ENCODE peak calls at places on chromosomes 16 and 17, in eight cellular contexts. One of them, this sample, is unnamed.

GRCh38 chr17:64306850-64307463 is 43.9 kb upstream of the TEX2 start:
- DNase-seq in activated T-cell treated with anti-CD3 and anti-CD28 coated beads for 1 hour: peak
- DNase-seq in HTR-8/SVneo: peak
- DNase-seq in colonic mucosa: peak
- DNase-seq in C1 segment of cervical spinal cord: no peak
- DNase-seq in ascending aorta: peak
- DNase-seq in thoracic aorta: no peak
- DNase-seq in mucosa of gallbladder: peak
- DNase-seq in this sample: peak

GRCh38 chr16:50323335-50324011 is 45.3 kb downstream of the BRD7 start:
- DNase-seq in thoracic aorta: no peak
- DNase-seq in ascending aorta: peak
- DNase-seq in C1 segment of cervical spinal cord: no peak
- DNase-seq in activated T-cell treated with anti-CD3 and anti-CD28 coated beads for 1 hour: no peak
- DNase-seq in colonic mucosa: no peak
- DNase-seq in HTR-8/SVneo: no peak
- DNase-seq in mucosa of gallbladder: no peak
- DNase-seq in this sample: no peak

GRCh38 chr16:56477096-56477878 is 25.9 kb downstream of the OGFOD1 start:
- DNase-seq in ascending aorta: no peak
- DNase-seq in C1 segment of cervical spinal cord: no peak
- DNase-seq in mucosa of gallbladder: no peak
- DNase-seq in activated T-cell treated with anti-CD3 and anti-CD28 coated beads for 1 hour: no peak
- DNase-seq in thoracic aorta: peak
- DNase-seq in HTR-8/SVneo: peak
- DNase-seq in colonic mucosa: no peak
- DNase-seq in this sample: no peak

GRCh38 chr16:86598607-86599318 is 20.4 kb downstream of the FOXL1 start:
- DNase-seq in C1 segment of cervical spinal cord: no peak
- DNase-seq in mucosa of gallbladder: no peak
- DNase-seq in colonic mucosa: no peak
- DNase-seq in activated T-cell treated with anti-CD3 and anti-CD28 coated beads for 1 hour: no peak
- DNase-seq in thoracic aorta: no peak
- DNase-seq in HTR-8/SVneo: no peak
- DNase-seq in ascending aorta: peak
- DNase-seq in this sample: no peak

GRCh38 chr16:17591655-17592405 is 121.1 kb upstream of the XYLT1 start:
- DNase-seq in mucosa of gallbladder: no peak
- DNase-seq in C1 segment of cervical spinal cord: no peak
- DNase-seq in activated T-cell treated with anti-CD3 and anti-CD28 coated beads for 1 hour: no peak
- DNase-seq in thoracic aorta: no peak
- DNase-seq in ascending aorta: no peak
- DNase-seq in HTR-8/SVneo: no peak
- DNase-seq in colonic mucosa: no peak
- DNase-seq in this sample: no peak

GRCh38 chr17:19706791-19707727 is 9.3 kb downstream of the SLC47A2 start:
- DNase-seq in thoracic aorta: no peak
- DNase-seq in mucosa of gallbladder: no peak
- DNase-seq in colonic mucosa: peak
- DNase-seq in C1 segment of cervical spinal cord: no peak
- DNase-seq in ascending aorta: no peak
- DNase-seq in activated T-cell treated with anti-CD3 and anti-CD28 coated beads for 1 hour: no peak
- DNase-seq in HTR-8/SVneo: no peak
- DNase-seq in this sample: no peak

GRCh38 chr17:73184133-73184993 is 8.5 kb upstream of the COG1 start:
- DNase-seq in thoracic aorta: no peak
- DNase-seq in activated T-cell treated with anti-CD3 and anti-CD28 coated beads for 1 hour: no peak
- DNase-seq in mucosa of gallbladder: no peak
- DNase-seq in ascending aorta: no peak
- DNase-seq in HTR-8/SVneo: no peak
- DNase-seq in colonic mucosa: no peak
- DNase-seq in C1 segment of cervical spinal cord: no peak
- DNase-seq in this sample: no peak

GRCh38 chr16:5506021-5506420 is 408.4 kb upstream of the EEF2KMT start:
- DNase-seq in ascending aorta: no peak
- DNase-seq in thoracic aorta: no peak
- DNase-seq in mucosa of gallbladder: no peak
- DNase-seq in activated T-cell treated with anti-CD3 and anti-CD28 coated beads for 1 hour: no peak
- DNase-seq in C1 segment of cervical spinal cord: no peak
- DNase-seq in HTR-8/SVneo: no peak
- DNase-seq in colonic mucosa: no peak
- DNase-seq in this sample: no peak

GRCh38 chr17:14813649-14814048 is 451.5 kb downstream of the PMP22 start:
- DNase-seq in mucosa of gallbladder: no peak
- DNase-seq in C1 segment of cervical spinal cord: no peak
- DNase-seq in HTR-8/SVneo: no peak
- DNase-seq in thoracic aorta: no peak
- DNase-seq in activated T-cell treated with anti-CD3 and anti-CD28 coated beads for 1 hour: no peak
- DNase-seq in ascending aorta: no peak
- DNase-seq in colonic mucosa: no peak
- DNase-seq in this sample: no peak

GRCh38 chr16:49504626-49505025 is 131.0 kb downstream of the C16orf78 start:
- DNase-seq in colonic mucosa: no peak
- DNase-seq in thoracic aorta: no peak
- DNase-seq in C1 segment of cervical spinal cord: no peak
- DNase-seq in mucosa of gallbladder: no peak
- DNase-seq in HTR-8/SVneo: no peak
- DNase-seq in ascending aorta: no peak
- DNase-seq in activated T-cell treated with anti-CD3 and anti-CD28 coated beads for 1 hour: no peak
- DNase-seq in this sample: peak

GRCh38 chr17:55308613-55309332 is 44.0 kb downstream of the HLF start:
- DNase-seq in colonic mucosa: no peak
- DNase-seq in C1 segment of cervical spinal cord: no peak
- DNase-seq in ascending aorta: no peak
- DNase-seq in activated T-cell treated with anti-CD3 and anti-CD28 coated beads for 1 hour: no peak
- DNase-seq in mucosa of gallbladder: no peak
- DNase-seq in thoracic aorta: no peak
- DNase-seq in HTR-8/SVneo: no peak
- DNase-seq in this sample: no peak

GRCh38 chr17:65530985-65531507 is 30.4 kb downstream of the AXIN2 start:
- DNase-seq in colonic mucosa: no peak
- DNase-seq in HTR-8/SVneo: no peak
- DNase-seq in ascending aorta: no peak
- DNase-seq in activated T-cell treated with anti-CD3 and anti-CD28 coated beads for 1 hour: no peak
- DNase-seq in thoracic aorta: no peak
- DNase-seq in mucosa of gallbladder: no peak
- DNase-seq in C1 segment of cervical spinal cord: no peak
- DNase-seq in this sample: no peak

GRCh38 chr17:42667088-42667951 is 8.2 kb downstream of the TUBG2 start:
- DNase-seq in HTR-8/SVneo: peak
- DNase-seq in activated T-cell treated with anti-CD3 and anti-CD28 coated beads for 1 hour: no peak
- DNase-seq in ascending aorta: peak
- DNase-seq in thoracic aorta: no peak
- DNase-seq in colonic mucosa: peak
- DNase-seq in C1 segment of cervical spinal cord: no peak
- DNase-seq in mucosa of gallbladder: peak
- DNase-seq in this sample: peak

GRCh38 chr17:4881761-4882555 is 17.4 kb upstream of the C17orf107 start:
- DNase-seq in C1 segment of cervical spinal cord: peak
- DNase-seq in HTR-8/SVneo: peak
- DNase-seq in colonic mucosa: peak
- DNase-seq in ascending aorta: no peak
- DNase-seq in thoracic aorta: no peak
- DNase-seq in mucosa of gallbladder: peak
- DNase-seq in activated T-cell treated with anti-CD3 and anti-CD28 coated beads for 1 hour: peak
- DNase-seq in this sample: no peak

GRCh38 chr17:50375858-50376538 is 3.0 kb downstream of the EME1 start:
- DNase-seq in C1 segment of cervical spinal cord: no peak
- DNase-seq in thoracic aorta: no peak
- DNase-seq in activated T-cell treated with anti-CD3 and anti-CD28 coated beads for 1 hour: no peak
- DNase-seq in mucosa of gallbladder: no peak
- DNase-seq in ascending aorta: no peak
- DNase-seq in colonic mucosa: peak
- DNase-seq in HTR-8/SVneo: no peak
- DNase-seq in this sample: no peak

GRCh38 chr16:50774960-50775359 is 33.1 kb downstream of the CYLD start:
- DNase-seq in colonic mucosa: no peak
- DNase-seq in activated T-cell treated with anti-CD3 and anti-CD28 coated beads for 1 hour: no peak
- DNase-seq in C1 segment of cervical spinal cord: no peak
- DNase-seq in thoracic aorta: no peak
- DNase-seq in HTR-8/SVneo: no peak
- DNase-seq in ascending aorta: no peak
- DNase-seq in mucosa of gallbladder: no peak
- DNase-seq in this sample: no peak

GRCh38 chr17:15955793-15956541 is 11.0 kb downstream of the ADORA2B start:
- DNase-seq in ascending aorta: no peak
- DNase-seq in mucosa of gallbladder: no peak
- DNase-seq in activated T-cell treated with anti-CD3 and anti-CD28 coated beads for 1 hour: no peak
- DNase-seq in colonic mucosa: no peak
- DNase-seq in HTR-8/SVneo: no peak
- DNase-seq in thoracic aorta: no peak
- DNase-seq in C1 segment of cervical spinal cord: no peak
- DNase-seq in this sample: no peak

GRCh38 chr17:38628441-38628840 is 22.7 kb upstream of the SRCIN1 start:
- DNase-seq in HTR-8/SVneo: peak
- DNase-seq in activated T-cell treated with anti-CD3 and anti-CD28 coated beads for 1 hour: no peak
- DNase-seq in colonic mucosa: no peak
- DNase-seq in mucosa of gallbladder: no peak
- DNase-seq in C1 segment of cervical spinal cord: no peak
- DNase-seq in ascending aorta: peak
- DNase-seq in thoracic aorta: no peak
- DNase-seq in this sample: no peak

GRCh38 chr17:49443862-49444261 is 29.2 kb upstream of the PHB1 start:
- DNase-seq in activated T-cell treated with anti-CD3 and anti-CD28 coated beads for 1 hour: no peak
- DNase-seq in C1 segment of cervical spinal cord: no peak
- DNase-seq in thoracic aorta: no peak
- DNase-seq in HTR-8/SVneo: no peak
- DNase-seq in mucosa of gallbladder: no peak
- DNase-seq in ascending aorta: no peak
- DNase-seq in colonic mucosa: no peak
- DNase-seq in this sample: no peak

GRCh38 chr16:79437764-79438728 is 162.5 kb downstream of the MAF start:
- DNase-seq in activated T-cell treated with anti-CD3 and anti-CD28 coated beads for 1 hour: no peak
- DNase-seq in ascending aorta: no peak
- DNase-seq in C1 segment of cervical spinal cord: no peak
- DNase-seq in thoracic aorta: no peak
- DNase-seq in mucosa of gallbladder: peak
- DNase-seq in colonic mucosa: no peak
- DNase-seq in HTR-8/SVneo: no peak
- DNase-seq in this sample: no peak

GRCh38 chr17:28472871-28473497 is 460 bp upstream of the SLC13A2 start:
- DNase-seq in activated T-cell treated with anti-CD3 and anti-CD28 coated beads for 1 hour: no peak
- DNase-seq in ascending aorta: peak
- DNase-seq in mucosa of gallbladder: no peak
- DNase-seq in colonic mucosa: peak
- DNase-seq in C1 segment of cervical spinal cord: no peak
- DNase-seq in HTR-8/SVneo: no peak
- DNase-seq in thoracic aorta: no peak
- DNase-seq in this sample: peak

GRCh38 chr16:84268661-84269060 is 26.0 kb upstream of the WFDC1 start:
- DNase-seq in C1 segment of cervical spinal cord: no peak
- DNase-seq in activated T-cell treated with anti-CD3 and anti-CD28 coated beads for 1 hour: no peak
- DNase-seq in HTR-8/SVneo: no peak
- DNase-seq in mucosa of gallbladder: no peak
- DNase-seq in colonic mucosa: no peak
- DNase-seq in thoracic aorta: no peak
- DNase-seq in ascending aorta: no peak
- DNase-seq in this sample: no peak

GRCh38 chr17:30921544-30922196 is at the start of gene ADAP2:
- DNase-seq in mucosa of gallbladder: peak
- DNase-seq in ascending aorta: peak
- DNase-seq in C1 segment of cervical spinal cord: no peak
- DNase-seq in colonic mucosa: peak
- DNase-seq in HTR-8/SVneo: peak
- DNase-seq in thoracic aorta: no peak
- DNase-seq in activated T-cell treated with anti-CD3 and anti-CD28 coated beads for 1 hour: no peak
- DNase-seq in this sample: peak

GRCh38 chr16:85107083-85107482 is 5.2 kb downstream of the CIBAR2 start:
- DNase-seq in ascending aorta: no peak
- DNase-seq in activated T-cell treated with anti-CD3 and anti-CD28 coated beads for 1 hour: no peak
- DNase-seq in C1 segment of cervical spinal cord: no peak
- DNase-seq in colonic mucosa: no peak
- DNase-seq in mucosa of gallbladder: no peak
- DNase-seq in HTR-8/SVneo: no peak
- DNase-seq in thoracic aorta: no peak
- DNase-seq in this sample: no peak

GRCh38 chr16:78926723-78927200 is 673.8 kb downstream of the MAF start:
- DNase-seq in thoracic aorta: no peak
- DNase-seq in ascending aorta: no peak
- DNase-seq in mucosa of gallbladder: no peak
- DNase-seq in colonic mucosa: no peak
- DNase-seq in HTR-8/SVneo: no peak
- DNase-seq in activated T-cell treated with anti-CD3 and anti-CD28 coated beads for 1 hour: no peak
- DNase-seq in C1 segment of cervical spinal cord: no peak
- DNase-seq in this sample: no peak

GRCh38 chr17:83089322-83090156 is 10.1 kb downstream of the METRNL start:
- DNase-seq in thoracic aorta: no peak
- DNase-seq in C1 segment of cervical spinal cord: no peak
- DNase-seq in ascending aorta: no peak
- DNase-seq in mucosa of gallbladder: no peak
- DNase-seq in HTR-8/SVneo: no peak
- DNase-seq in activated T-cell treated with anti-CD3 and anti-CD28 coated beads for 1 hour: no peak
- DNase-seq in colonic mucosa: peak
- DNase-seq in this sample: no peak

GRCh38 chr17:75980188-75981018 is 1.4 kb downstream of the TEN1 start:
- DNase-seq in ascending aorta: no peak
- DNase-seq in C1 segment of cervical spinal cord: no peak
- DNase-seq in thoracic aorta: no peak
- DNase-seq in mucosa of gallbladder: no peak
- DNase-seq in HTR-8/SVneo: no peak
- DNase-seq in activated T-cell treated with anti-CD3 and anti-CD28 coated beads for 1 hour: no peak
- DNase-seq in colonic mucosa: no peak
- DNase-seq in this sample: no peak

GRCh38 chr17:2062571-2063183 is 7.8 kb downstream of the HIC1 start:
- DNase-seq in ascending aorta: no peak
- DNase-seq in C1 segment of cervical spinal cord: no peak
- DNase-seq in colonic mucosa: no peak
- DNase-seq in activated T-cell treated with anti-CD3 and anti-CD28 coated beads for 1 hour: no peak
- DNase-seq in mucosa of gallbladder: no peak
- DNase-seq in thoracic aorta: no peak
- DNase-seq in HTR-8/SVneo: no peak
- DNase-seq in this sample: no peak

GRCh38 chr16:63289834-63290460 is 1253.7 kb upstream of the CDH8 start:
- DNase-seq in mucosa of gallbladder: peak
- DNase-seq in thoracic aorta: no peak
- DNase-seq in colonic mucosa: peak
- DNase-seq in activated T-cell treated with anti-CD3 and anti-CD28 coated beads for 1 hour: no peak
- DNase-seq in C1 segment of cervical spinal cord: peak
- DNase-seq in HTR-8/SVneo: no peak
- DNase-seq in ascending aorta: no peak
- DNase-seq in this sample: peak

GRCh38 chr16:50671644-50672260 is 9.4 kb downstream of the SNX20 start:
- DNase-seq in thoracic aorta: no peak
- DNase-seq in HTR-8/SVneo: no peak
- DNase-seq in mucosa of gallbladder: no peak
- DNase-seq in colonic mucosa: peak
- DNase-seq in C1 segment of cervical spinal cord: no peak
- DNase-seq in ascending aorta: no peak
- DNase-seq in activated T-cell treated with anti-CD3 and anti-CD28 coated beads for 1 hour: no peak
- DNase-seq in this sample: no peak

GRCh38 chr16:80896778-80897177 is 92.4 kb upstream of the CDYL2 start:
- DNase-seq in colonic mucosa: no peak
- DNase-seq in C1 segment of cervical spinal cord: no peak
- DNase-seq in ascending aorta: no peak
- DNase-seq in mucosa of gallbladder: no peak
- DNase-seq in thoracic aorta: no peak
- DNase-seq in HTR-8/SVneo: no peak
- DNase-seq in activated T-cell treated with anti-CD3 and anti-CD28 coated beads for 1 hour: no peak
- DNase-seq in this sample: no peak